ENCODE peak calls at places on chromosomes 11 and 22, in five cellular contexts. One of them, this sample, is unnamed.

GRCh38 chr11:95884364-95884763 is 39.5 kb downstream of the MTMR2 start:
- DNase-seq in A549: no peak
- DNase-seq in GM12878: no peak
- DNase-seq in NB4: no peak
- DNase-seq in K562: no peak
- DNase-seq in this sample: peak

GRCh38 chr11:64268687-64269379 is 15.6 kb downstream of the BAD start:
- DNase-seq in A549: no peak
- DNase-seq in GM12878: no peak
- DNase-seq in NB4: peak
- DNase-seq in K562: peak
- DNase-seq in this sample: peak

GRCh38 chr22:17087176-17088131 is 2.7 kb downstream of the IL17RA start:
- DNase-seq in A549: no peak
- DNase-seq in GM12878: peak
- DNase-seq in NB4: peak
- DNase-seq in K562: peak
- DNase-seq in this sample: no peak

GRCh38 chr22:30941363-30941740 is 27.2 kb downstream of the MORC2 start:
- DNase-seq in A549: no peak
- DNase-seq in GM12878: no peak
- DNase-seq in NB4: no peak
- DNase-seq in K562: no peak
- DNase-seq in this sample: no peak

GRCh38 chr22:39960791-39961746 is 872 bp downstream of the TMA7B start:
- DNase-seq in A549: no peak
- DNase-seq in GM12878: peak
- DNase-seq in NB4: peak
- DNase-seq in K562: peak
- DNase-seq in this sample: no peak

GRCh38 chr11:116193321-116194114 is 579.3 kb downstream of the BUD13 start:
- DNase-seq in A549: peak
- DNase-seq in GM12878: no peak
- DNase-seq in NB4: no peak
- DNase-seq in K562: no peak
- DNase-seq in this sample: peak

GRCh38 chr11:64026575-64027213 is 9.0 kb upstream of the FLRT1 start:
- DNase-seq in A549: no peak
- DNase-seq in GM12878: no peak
- DNase-seq in NB4: no peak
- DNase-seq in K562: no peak
- DNase-seq in this sample: no peak

GRCh38 chr22:32804036-32804435 is 2.5 kb downstream of the TIMP3 start:
- DNase-seq in A549: no peak
- DNase-seq in GM12878: no peak
- DNase-seq in NB4: no peak
- DNase-seq in K562: no peak
- DNase-seq in this sample: no peak

GRCh38 chr11:12606597-12606996 is 67.6 kb upstream of the TEAD1 start:
- DNase-seq in A549: no peak
- DNase-seq in GM12878: no peak
- DNase-seq in NB4: no peak
- DNase-seq in K562: no peak
- DNase-seq in this sample: no peak

GRCh38 chr11:63592975-63593395 is 21.2 kb downstream of the PLAAT3 start:
- DNase-seq in A549: peak
- DNase-seq in GM12878: no peak
- DNase-seq in NB4: peak
- DNase-seq in K562: peak
- DNase-seq in this sample: no peak

GRCh38 chr11:134516529-134516928 is 104.5 kb upstream of the B3GAT1 start:
- DNase-seq in A549: no peak
- DNase-seq in GM12878: no peak
- DNase-seq in NB4: no peak
- DNase-seq in K562: no peak
- DNase-seq in this sample: no peak

GRCh38 chr11:134517115-134517514 is 105.1 kb upstream of the B3GAT1 start:
- DNase-seq in A549: no peak
- DNase-seq in GM12878: no peak
- DNase-seq in NB4: no peak
- DNase-seq in K562: no peak
- DNase-seq in this sample: no peak

GRCh38 chr11:134513585-134514120 is 101.6 kb upstream of the B3GAT1 start:
- DNase-seq in A549: no peak
- DNase-seq in GM12878: no peak
- DNase-seq in NB4: no peak
- DNase-seq in K562: no peak
- DNase-seq in this sample: no peak

GRCh38 chr11:134514354-134514951 is 102.4 kb upstream of the B3GAT1 start:
- DNase-seq in A549: no peak
- DNase-seq in GM12878: no peak
- DNase-seq in NB4: no peak
- DNase-seq in K562: no peak
- DNase-seq in this sample: no peak

GRCh38 chr11:134515081-134515960 is 103.3 kb upstream of the B3GAT1 start:
- DNase-seq in A549: no peak
- DNase-seq in GM12878: no peak
- DNase-seq in NB4: no peak
- DNase-seq in K562: no peak
- DNase-seq in this sample: no peak
- TF ChIP-seq MYC in A549: no peak
- TF ChIP-seq MYC in GM12878: no peak
- TF ChIP-seq MYC in NB4: no peak
- TF ChIP-seq MYC in K562: no peak
- TF ChIP-seq MYC in this sample: no peak

DNA sequence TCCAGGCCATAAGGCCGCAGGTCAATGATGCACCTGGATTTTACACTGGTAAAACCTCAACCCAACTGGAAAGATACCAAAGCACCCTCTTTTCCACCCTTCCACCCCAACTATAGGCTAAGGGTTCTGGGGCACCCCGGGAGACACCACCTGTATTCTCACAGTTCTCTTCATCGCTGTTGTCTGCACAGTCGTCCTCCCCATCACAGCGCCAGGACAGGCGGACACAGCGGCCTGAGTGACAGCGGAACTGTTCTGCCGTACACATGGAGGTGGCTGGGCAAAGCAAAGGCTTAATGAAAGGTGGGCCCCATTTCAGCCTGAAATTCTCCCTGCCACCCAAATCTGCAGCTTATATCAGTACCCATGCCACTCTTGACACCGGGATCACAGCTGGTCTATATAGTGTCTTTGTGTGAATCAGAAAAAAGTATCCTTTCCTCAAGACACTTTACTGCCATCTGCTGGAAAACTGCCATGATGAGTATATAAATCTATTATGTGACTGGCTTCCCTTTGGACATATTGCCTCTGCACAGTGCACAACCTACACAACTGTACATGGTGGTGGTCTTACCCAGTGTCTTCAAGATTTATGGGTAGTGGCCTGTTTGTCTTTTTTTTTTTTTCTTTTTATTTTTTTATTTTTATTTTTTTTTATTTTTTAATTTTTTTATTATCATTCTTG is 21.5 kb downstream of the LRP4 start:
- DNase-seq in A549: peak
- DNase-seq in GM12878: no peak
- DNase-seq in NB4: peak
- DNase-seq in K562: peak
- DNase-seq in this sample: peak
- TF ChIP-seq MYC in A549: no peak
- TF ChIP-seq MYC in GM12878: no peak
- TF ChIP-seq MYC in NB4: peak
- TF ChIP-seq MYC in K562: no peak
- TF ChIP-seq MYC in this sample: no peak

GRCh38 chr11:61617515-61617914 is 36.6 kb upstream of the SYT7 start:
- DNase-seq in A549: no peak
- DNase-seq in GM12878: no peak
- DNase-seq in NB4: no peak
- DNase-seq in K562: no peak
- DNase-seq in this sample: no peak
- TF ChIP-seq MYC in A549: no peak
- TF ChIP-seq MYC in GM12878: no peak
- TF ChIP-seq MYC in NB4: no peak
- TF ChIP-seq MYC in K562: no peak
- TF ChIP-seq MYC in this sample: no peak

DNA sequence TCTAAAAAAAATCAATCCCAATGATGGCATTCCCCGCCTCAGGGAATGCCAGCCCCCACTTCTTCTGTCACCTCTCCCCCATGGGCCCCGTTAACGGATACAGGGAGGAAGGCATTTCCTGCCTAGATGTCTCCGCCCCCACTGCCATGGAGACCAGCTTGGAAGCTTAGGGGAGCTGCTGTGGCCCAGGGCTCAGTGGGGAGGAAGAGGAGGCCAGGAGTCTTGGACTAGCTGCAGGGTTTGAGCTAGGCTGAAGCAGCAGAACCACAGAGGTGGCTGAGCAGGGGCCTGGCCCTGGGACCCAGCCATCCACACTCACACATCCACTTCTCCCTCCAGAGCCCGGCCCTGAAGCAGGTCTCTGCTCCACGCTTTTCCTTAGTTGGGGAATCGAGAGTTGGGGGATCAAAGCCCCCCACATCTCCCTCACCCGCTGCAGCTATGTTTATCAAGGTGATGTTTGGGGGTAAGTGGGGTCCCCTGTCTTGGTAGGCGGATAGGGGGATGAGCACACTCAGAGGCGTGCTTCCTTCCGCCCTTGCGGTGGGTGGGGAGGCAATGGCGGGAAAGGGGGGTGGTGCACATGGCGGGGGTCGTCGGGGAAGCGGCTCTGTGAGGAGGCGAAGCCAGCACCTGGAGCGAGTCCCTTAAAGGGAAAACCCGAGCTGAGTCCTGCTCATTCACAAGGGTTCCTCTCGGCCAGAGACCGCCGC is at the start of gene C22orf15:
- DNase-seq in A549: no peak
- DNase-seq in GM12878: no peak
- DNase-seq in NB4: peak
- DNase-seq in K562: peak
- DNase-seq in this sample: peak
- TF ChIP-seq MYC in A549: no peak
- TF ChIP-seq MYC in GM12878: no peak
- TF ChIP-seq MYC in NB4: no peak
- TF ChIP-seq MYC in K562: no peak
- TF ChIP-seq MYC in this sample: no peak

GRCh38 chr11:121886956-121887355 is 229.1 kb downstream of the BLID start:
- DNase-seq in A549: no peak
- DNase-seq in GM12878: no peak
- DNase-seq in NB4: no peak
- DNase-seq in K562: no peak
- DNase-seq in this sample: no peak

GRCh38 chr11:121887564-121887963 is 228.5 kb downstream of the BLID start:
- DNase-seq in A549: no peak
- DNase-seq in GM12878: no peak
- DNase-seq in NB4: no peak
- DNase-seq in K562: no peak
- DNase-seq in this sample: no peak

GRCh38 chr11:121889168-121889567 is 226.8 kb downstream of the BLID start:
- DNase-seq in A549: no peak
- DNase-seq in GM12878: no peak
- DNase-seq in NB4: no peak
- DNase-seq in K562: no peak
- DNase-seq in this sample: no peak

GRCh38 chr11:121884601-121885000 is 231.4 kb downstream of the BLID start:
- DNase-seq in A549: no peak
- DNase-seq in GM12878: no peak
- DNase-seq in NB4: no peak
- DNase-seq in K562: no peak
- DNase-seq in this sample: no peak

DNA sequence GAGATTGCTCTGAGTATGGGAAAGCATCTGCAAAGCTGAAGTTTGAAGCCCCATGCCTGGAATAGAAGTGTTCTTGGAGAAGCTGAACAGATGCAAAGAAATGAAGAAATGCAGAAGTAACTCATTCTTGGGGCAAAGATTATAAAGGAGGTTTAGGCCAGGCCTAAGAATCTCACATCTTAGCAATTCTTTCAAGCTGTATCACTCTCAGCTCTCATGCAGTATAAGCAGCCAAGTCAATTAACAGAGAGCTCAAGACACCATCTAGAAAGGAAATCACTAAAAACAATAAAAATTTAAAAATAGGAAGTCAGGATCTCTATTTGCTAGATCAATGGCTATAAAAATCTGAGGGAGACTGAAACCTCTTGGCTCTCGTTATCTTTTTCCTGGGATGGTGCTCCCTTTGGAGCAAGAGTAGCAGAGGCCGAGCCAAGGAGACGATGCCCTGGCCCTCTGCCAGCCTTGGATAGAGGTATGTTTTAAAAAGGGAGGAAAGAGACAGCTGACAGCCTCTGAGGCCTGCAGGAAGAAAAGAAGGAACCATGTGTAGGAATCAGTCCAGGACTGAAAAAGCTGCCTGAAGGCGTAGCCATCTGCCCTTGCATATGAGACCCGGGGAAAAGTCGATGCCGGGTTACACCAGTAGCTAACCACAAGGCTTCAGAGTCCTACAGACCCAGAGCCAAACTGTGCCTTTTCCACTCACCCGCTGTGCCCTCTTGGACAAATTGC is 229.8 kb downstream of the BLID start:
- DNase-seq in A549: no peak
- DNase-seq in GM12878: no peak
- DNase-seq in NB4: no peak
- DNase-seq in K562: no peak
- DNase-seq in this sample: peak
- TF ChIP-seq MYC in A549: no peak
- TF ChIP-seq MYC in GM12878: no peak
- TF ChIP-seq MYC in NB4: no peak
- TF ChIP-seq MYC in K562: no peak
- TF ChIP-seq MYC in this sample: no peak

GRCh38 chr11:134760957-134761356 is 348.9 kb upstream of the B3GAT1 start:
- DNase-seq in A549: no peak
- DNase-seq in GM12878: no peak
- DNase-seq in NB4: no peak
- DNase-seq in K562: no peak
- DNase-seq in this sample: no peak

GRCh38 chr11:134761361-134761760 is 349.3 kb upstream of the B3GAT1 start:
- DNase-seq in A549: no peak
- DNase-seq in GM12878: no peak
- DNase-seq in NB4: no peak
- DNase-seq in K562: no peak
- DNase-seq in this sample: no peak

GRCh38 chr11:134761926-134762247 is 349.8 kb upstream of the B3GAT1 start:
- DNase-seq in A549: no peak
- DNase-seq in GM12878: no peak
- DNase-seq in NB4: no peak
- DNase-seq in K562: no peak
- DNase-seq in this sample: no peak

GRCh38 chr11:134763030-134763388 is 351.0 kb upstream of the B3GAT1 start:
- DNase-seq in A549: no peak
- DNase-seq in GM12878: no peak
- DNase-seq in NB4: no peak
- DNase-seq in K562: no peak
- DNase-seq in this sample: no peak

GRCh38 chr11:134762248-134763029 is 350.4 kb upstream of the B3GAT1 start:
- DNase-seq in A549: no peak
- DNase-seq in GM12878: no peak
- DNase-seq in NB4: no peak
- DNase-seq in K562: peak
- DNase-seq in this sample: no peak
- TF ChIP-seq MYC in A549: no peak
- TF ChIP-seq MYC in GM12878: no peak
- TF ChIP-seq MYC in NB4: no peak
- TF ChIP-seq MYC in K562: no peak
- TF ChIP-seq MYC in this sample: no peak

GRCh38 chr11:32029721-32030120 is 61.2 kb upstream of the RCN1 start:
- DNase-seq in A549: no peak
- DNase-seq in GM12878: no peak
- DNase-seq in NB4: no peak
- DNase-seq in K562: no peak
- DNase-seq in this sample: no peak
- TF ChIP-seq MYC in A549: no peak
- TF ChIP-seq MYC in GM12878: no peak
- TF ChIP-seq MYC in NB4: no peak
- TF ChIP-seq MYC in K562: no peak
- TF ChIP-seq MYC in this sample: no peak

This sample was measured in endothelial cell of umbilical vein.